ENCODE peak calls at places on chromosomes 1 and 21, in five cellular contexts. One of them, this sample, is unnamed.

GRCh38 chr1:10122926-10123325 is 87.4 kb upstream of the KIF1B start:
- DNase-seq in stomach: no peak
- DNase-seq in spleen: no peak
- DNase-seq in breast epithelium: no peak
- DNase-seq in endothelial cell of umbilical vein: peak
- DNase-seq in this sample: peak

GRCh38 chr1:151898519-151898991 is 10.8 kb downstream of the THEM4 start:
- DNase-seq in stomach: peak
- DNase-seq in spleen: no peak
- DNase-seq in breast epithelium: no peak
- DNase-seq in endothelial cell of umbilical vein: peak
- DNase-seq in this sample: peak

GRCh38 chr1:57591854-57592253 is 168.0 kb upstream of the DAB1 start:
- DNase-seq in stomach: no peak
- DNase-seq in spleen: no peak
- DNase-seq in breast epithelium: no peak
- DNase-seq in endothelial cell of umbilical vein: no peak
- DNase-seq in this sample: no peak

GRCh38 chr1:155178441-155179106 is 4.9 kb downstream of the TRIM46 start:
- DNase-seq in stomach: peak
- DNase-seq in spleen: peak
- DNase-seq in breast epithelium: peak
- DNase-seq in endothelial cell of umbilical vein: no peak
- DNase-seq in this sample: peak

GRCh38 chr1:180269848-180270766 is 40.0 kb downstream of the LHX4 start:
- DNase-seq in stomach: peak
- DNase-seq in spleen: peak
- DNase-seq in breast epithelium: no peak
- DNase-seq in endothelial cell of umbilical vein: no peak
- DNase-seq in this sample: peak

GRCh38 chr1:174839211-174839610 is 160.5 kb upstream of the CACYBP start:
- DNase-seq in stomach: no peak
- DNase-seq in spleen: no peak
- DNase-seq in breast epithelium: no peak
- DNase-seq in endothelial cell of umbilical vein: no peak
- DNase-seq in this sample: no peak

GRCh38 chr1:79842811-79843210 is 836.3 kb upstream of the ADGRL4 start:
- DNase-seq in stomach: no peak
- DNase-seq in spleen: no peak
- DNase-seq in breast epithelium: no peak
- DNase-seq in endothelial cell of umbilical vein: no peak
- DNase-seq in this sample: no peak

GRCh38 chr1:153355445-153356071 is 2.1 kb upstream of the S100A9 start:
- DNase-seq in stomach: peak
- DNase-seq in spleen: peak
- DNase-seq in breast epithelium: no peak
- DNase-seq in endothelial cell of umbilical vein: peak
- DNase-seq in this sample: peak

GRCh38 chr1:65527211-65527610 is 106.7 kb downstream of the LEPR start:
- DNase-seq in stomach: no peak
- DNase-seq in spleen: no peak
- DNase-seq in breast epithelium: no peak
- DNase-seq in endothelial cell of umbilical vein: peak
- DNase-seq in this sample: no peak

GRCh38 chr1:229199892-229200291 is 71.0 kb upstream of the RAB4A start:
- DNase-seq in stomach: peak
- DNase-seq in spleen: peak
- DNase-seq in breast epithelium: no peak
- DNase-seq in endothelial cell of umbilical vein: no peak
- DNase-seq in this sample: peak

GRCh38 chr1:63721531-63722189 is 52.2 kb upstream of the ROR1 start:
- DNase-seq in stomach: peak
- DNase-seq in spleen: no peak
- DNase-seq in breast epithelium: no peak
- DNase-seq in endothelial cell of umbilical vein: no peak
- DNase-seq in this sample: no peak

GRCh38 chr21:39183272-39184049 is at the start of gene PSMG1:
- DNase-seq in stomach: peak
- DNase-seq in spleen: peak
- DNase-seq in breast epithelium: peak
- DNase-seq in endothelial cell of umbilical vein: peak
- DNase-seq in this sample: peak

GRCh38 chr1:25204797-25205441 is 27.4 kb downstream of the SYF2 start:
- DNase-seq in stomach: no peak
- DNase-seq in spleen: no peak
- DNase-seq in breast epithelium: no peak
- DNase-seq in endothelial cell of umbilical vein: peak
- DNase-seq in this sample: no peak

GRCh38 chr1:227758366-227758765 is 23.1 kb downstream of the SNAP47 start:
- DNase-seq in stomach: no peak
- DNase-seq in spleen: no peak
- DNase-seq in breast epithelium: no peak
- DNase-seq in endothelial cell of umbilical vein: no peak
- DNase-seq in this sample: no peak

GRCh38 chr1:24018611-24019580 is 38.8 kb upstream of the SRSF10 start:
- DNase-seq in stomach: peak
- DNase-seq in spleen: no peak
- DNase-seq in breast epithelium: peak
- DNase-seq in endothelial cell of umbilical vein: peak
- DNase-seq in this sample: peak

GRCh38 chr1:24020470-24020869 is 40.3 kb upstream of the SRSF10 start:
- DNase-seq in stomach: no peak
- DNase-seq in spleen: no peak
- DNase-seq in breast epithelium: no peak
- DNase-seq in endothelial cell of umbilical vein: no peak
- DNase-seq in this sample: no peak

GRCh38 chr1:24022611-24023359 is 42.7 kb upstream of the SRSF10 start:
- DNase-seq in stomach: no peak
- DNase-seq in spleen: no peak
- DNase-seq in breast epithelium: no peak
- DNase-seq in endothelial cell of umbilical vein: no peak
- DNase-seq in this sample: peak

GRCh38 chr1:24021403-24022266 is 41.5 kb upstream of the SRSF10 start:
- DNase-seq in stomach: peak
- DNase-seq in spleen: no peak
- DNase-seq in breast epithelium: no peak
- DNase-seq in endothelial cell of umbilical vein: no peak
- DNase-seq in this sample: peak

DNA sequence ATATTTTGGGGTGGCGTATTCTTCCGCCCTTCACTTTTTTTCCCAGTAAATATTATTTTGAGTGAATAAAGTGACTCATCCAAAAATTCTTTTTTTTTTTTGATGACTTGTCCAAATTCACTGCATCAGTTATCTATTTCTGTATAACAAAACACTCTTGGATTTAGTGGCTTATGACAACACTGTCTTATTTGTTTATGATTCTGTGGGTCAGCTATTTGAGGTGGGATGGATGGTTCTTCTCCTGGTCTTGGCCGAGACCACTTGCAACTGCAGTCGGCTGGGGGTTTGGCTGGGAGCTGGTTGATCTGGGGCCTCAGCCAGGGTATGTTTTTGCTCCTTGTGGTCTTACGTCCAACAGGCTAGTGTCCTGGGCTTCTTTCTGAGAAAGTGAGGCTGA is 39.9 kb upstream of the SRSF10 start:
- DNase-seq in stomach: no peak
- DNase-seq in spleen: no peak
- DNase-seq in breast epithelium: no peak
- DNase-seq in endothelial cell of umbilical vein: no peak
- DNase-seq in this sample: no peak
- H3K27ac ChIP-seq in stomach: peak
- H3K27ac ChIP-seq in spleen: peak
- H3K27ac ChIP-seq in breast epithelium: peak
- H3K27ac ChIP-seq in endothelial cell of umbilical vein: no peak
- H3K27ac ChIP-seq in this sample: peak

DNA sequence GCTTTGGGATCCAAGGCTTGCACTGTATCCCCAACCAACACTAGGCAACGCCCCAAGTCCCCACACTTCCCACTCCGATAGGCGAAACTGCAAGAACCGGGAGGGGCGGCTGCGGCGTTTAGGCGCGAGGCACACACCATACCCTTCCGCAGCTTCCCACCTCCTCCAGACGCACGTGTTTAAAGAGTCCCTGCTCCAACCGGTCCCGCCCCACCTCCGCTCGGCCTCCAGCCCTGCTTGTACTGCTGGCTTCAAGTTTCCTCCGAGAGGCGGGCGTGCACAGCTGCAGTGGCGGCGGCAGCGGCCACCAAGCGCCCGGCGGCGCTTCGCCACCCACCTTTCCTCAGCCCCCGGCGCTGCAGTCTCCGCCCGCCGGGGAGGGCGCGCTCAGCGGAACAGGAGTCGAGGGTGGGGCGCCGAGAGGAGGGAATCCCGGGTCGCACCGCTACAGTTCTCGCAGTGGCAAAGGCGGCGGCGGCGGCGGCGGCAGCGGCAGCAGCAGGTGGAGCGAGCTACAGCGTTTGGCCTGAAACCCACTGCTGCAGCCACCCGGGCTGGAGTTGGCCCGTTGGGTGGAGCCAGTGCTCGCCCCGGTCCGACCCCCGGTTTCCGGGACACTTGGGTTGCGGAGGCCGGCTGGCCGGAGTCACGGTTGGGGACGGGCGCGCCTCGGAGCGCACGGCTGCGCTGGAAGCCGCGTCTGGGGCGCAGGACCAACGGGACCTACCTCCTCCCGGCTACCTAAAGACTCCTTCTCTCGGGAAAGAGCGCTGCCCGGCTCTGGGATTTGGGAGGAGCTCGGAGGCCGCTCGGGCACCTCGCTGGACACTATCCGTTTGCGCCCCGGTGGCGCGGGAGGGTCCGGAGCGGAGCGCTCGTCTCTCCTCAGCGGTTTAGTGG is at the start of gene CNIH3:
- DNase-seq in stomach: peak
- DNase-seq in spleen: peak
- DNase-seq in breast epithelium: no peak
- DNase-seq in endothelial cell of umbilical vein: no peak
- DNase-seq in this sample: no peak
- TF ChIP-seq POLR2A in stomach: no peak
- TF ChIP-seq POLR2A in spleen: no peak
- TF ChIP-seq POLR2A in breast epithelium: no peak
- TF ChIP-seq POLR2A in endothelial cell of umbilical vein: no peak
- TF ChIP-seq POLR2A in this sample: no peak

GRCh38 chr1:30997463-30998057 is 68.0 kb downstream of the PUM1 start:
- DNase-seq in stomach: no peak
- DNase-seq in spleen: no peak
- DNase-seq in breast epithelium: no peak
- DNase-seq in endothelial cell of umbilical vein: no peak
- DNase-seq in this sample: no peak

GRCh38 chr1:30991852-30992606 is 73.5 kb downstream of the PUM1 start:
- DNase-seq in stomach: no peak
- DNase-seq in spleen: no peak
- DNase-seq in breast epithelium: no peak
- DNase-seq in endothelial cell of umbilical vein: no peak
- DNase-seq in this sample: no peak

GRCh38 chr1:30998887-30999286 is 66.6 kb downstream of the PUM1 start:
- DNase-seq in stomach: no peak
- DNase-seq in spleen: no peak
- DNase-seq in breast epithelium: no peak
- DNase-seq in endothelial cell of umbilical vein: no peak
- DNase-seq in this sample: no peak

GRCh38 chr1:30998171-30998570 is 67.3 kb downstream of the PUM1 start:
- DNase-seq in stomach: no peak
- DNase-seq in spleen: no peak
- DNase-seq in breast epithelium: no peak
- DNase-seq in endothelial cell of umbilical vein: peak
- DNase-seq in this sample: no peak

GRCh38 chr1:30995990-30996612 is 69.4 kb downstream of the PUM1 start:
- DNase-seq in stomach: no peak
- DNase-seq in spleen: no peak
- DNase-seq in breast epithelium: no peak
- DNase-seq in endothelial cell of umbilical vein: no peak
- DNase-seq in this sample: no peak
- TF ChIP-seq POLR2AphosphoS5 in stomach: no peak
- TF ChIP-seq POLR2AphosphoS5 in spleen: no peak
- TF ChIP-seq POLR2AphosphoS5 in breast epithelium: no peak
- TF ChIP-seq POLR2AphosphoS5 in endothelial cell of umbilical vein: no peak
- TF ChIP-seq POLR2AphosphoS5 in this sample: no peak

GRCh38 chr1:19650416-19651140 is 6.5 kb downstream of the NBL1 start:
- DNase-seq in stomach: no peak
- DNase-seq in spleen: no peak
- DNase-seq in breast epithelium: no peak
- DNase-seq in endothelial cell of umbilical vein: no peak
- DNase-seq in this sample: no peak
- H3K27ac ChIP-seq in stomach: peak
- H3K27ac ChIP-seq in spleen: peak
- H3K27ac ChIP-seq in breast epithelium: peak
- H3K27ac ChIP-seq in endothelial cell of umbilical vein: no peak
- H3K27ac ChIP-seq in this sample: peak

GRCh38 chr1:234488054-234488953 is 9.3 kb upstream of the TARBP1 start:
- DNase-seq in stomach: no peak
- DNase-seq in spleen: peak
- DNase-seq in breast epithelium: no peak
- DNase-seq in endothelial cell of umbilical vein: no peak
- DNase-seq in this sample: no peak
- TF ChIP-seq POLR2A in stomach: no peak
- TF ChIP-seq POLR2A in spleen: no peak
- TF ChIP-seq POLR2A in breast epithelium: no peak
- TF ChIP-seq POLR2A in endothelial cell of umbilical vein: no peak
- TF ChIP-seq POLR2A in this sample: no peak

This sample was measured in transverse colon.